ENCODE peak calls at places on chromosomes 11 and 22, in ten cellular contexts. A, D, F, B, R, V, S, W, K and U are unnamed samples.

GRCh38 chr11:33941637-33942160 is 49.8 kb upstream of the LMO2 start:
- DNase-seq in A (no peak), D (no peak), F (no peak), B (no peak), R (no peak), V (peak), S (no peak), W (no peak), K (no peak), U (no peak)

GRCh38 chr22:46500201-46500600 is 37.2 kb downstream of the CELSR1 start:
- DNase-seq in A (peak), D (no peak), F (peak), B (no peak), R (no peak), V (no peak), S (no peak), W (no peak), K (no peak), U (no peak)

GRCh38 chr11:70145025-70145529 is 58.0 kb upstream of the FADD start:
- DNase-seq in A (no peak), D (no peak), F (no peak), B (no peak), R (no peak), V (no peak), S (no peak), W (no peak), K (no peak), U (no peak)

GRCh38 chr11:105862736-105863367 is 159.2 kb downstream of the MSANTD4 start:
- DNase-seq in A (no peak), D (peak), F (peak), B (peak), R (no peak), V (peak), S (peak), W (peak), K (peak), U (no peak)

GRCh38 chr11:2787816-2788750 is 88.3 kb upstream of the KCNQ1OT1 start:
- DNase-seq in A (no peak), D (no peak), F (no peak), B (no peak), R (no peak), V (no peak), S (no peak), W (no peak), K (no peak), U (peak)

GRCh38 chr11:103773059-103773458 is 263.4 kb upstream of the DDI1 start:
- DNase-seq in A (no peak), D (peak), F (no peak), B (no peak), R (no peak), V (no peak), S (no peak), W (peak), K (no peak), U (no peak)

GRCh38 chr22:30253205-30253852 is 6.8 kb upstream of the LIF start:
- DNase-seq in A (peak), D (no peak), F (peak), B (peak), R (no peak), V (no peak), S (peak), W (no peak), K (no peak), U (no peak)

GRCh38 chr22:48784701-48785503 is 1042.8 kb downstream of the BRD1 start:
- DNase-seq in A (no peak), D (no peak), F (no peak), B (no peak), R (no peak), V (no peak), S (no peak), W (no peak), K (no peak), U (no peak)

GRCh38 chr11:46380340-46381045 is 976 bp upstream of the MDK start:
- DNase-seq in A (no peak), D (no peak), F (no peak), B (peak), R (peak), V (peak), S (peak), W (no peak), K (peak), U (peak)

GRCh38 chr11:76688146-76688545 is 17.6 kb upstream of the LRRC32 start:
- DNase-seq in A (no peak), D (no peak), F (no peak), B (no peak), R (no peak), V (no peak), S (no peak), W (no peak), K (no peak), U (no peak)

GRCh38 chr11:38060930-38061329 is 1462.9 kb upstream of the RAG2 start:
- DNase-seq in A (no peak), D (no peak), F (no peak), B (no peak), R (no peak), V (no peak), S (no peak), W (no peak), K (peak), U (no peak)

GRCh38 chr11:111917788-111918187 is 925 bp upstream of the C11orf52 start:
- DNase-seq in A (no peak), D (no peak), F (no peak), B (no peak), R (no peak), V (no peak), S (no peak), W (no peak), K (no peak), U (no peak)

GRCh38 chr11:108319541-108320145 is 96.8 kb downstream of the ATM start:
- DNase-seq in A (no peak), D (no peak), F (no peak), B (no peak), R (no peak), V (peak), S (no peak), W (no peak), K (no peak), U (no peak)

GRCh38 chr11:17734418-17734911 is at the start of gene KCNC1:
- DNase-seq in A (peak), D (peak), F (peak), B (no peak), R (no peak), V (peak), S (peak), W (no peak), K (peak), U (no peak)